ENCODE peak calls at places on chromosome 14, in ten cellular contexts. One of them, this sample, is unnamed.

GRCh38 chr14:35879141-35879648 is 53.1 kb downstream of the BRMS1L start:
- DNase-seq in NCI-H1105: no peak
- DNase-seq in stimulated activated CD4-positive, alpha-beta T cell treated with anti-CD3 and anti-CD28 coated beads, Interleukin-1b, Interleukin-23, amount 100 ng/mL, for 1 hour: no peak
- DNase-seq in fibroblast of lung: peak; percentile 46
- DNase-seq in effector CD4-positive, alpha-beta T cell: no peak
- DNase-seq in sigmoid colon: no peak
- DNase-seq in NCI-H774: no peak
- DNase-seq in NCI-H510A treated with DMSO at 0.1 percent for 48 hours: no peak
- DNase-seq in NCI-H2081: no peak
- DNase-seq in suprapubic skin: no peak
- DNase-seq in this sample: no peak

GRCh38 chr14:42163136-42163535 is 556.5 kb downstream of the LRFN5 start:
- DNase-seq in fibroblast of lung: no peak
- DNase-seq in NCI-H774: no peak
- DNase-seq in suprapubic skin: no peak
- DNase-seq in effector CD4-positive, alpha-beta T cell: no peak
- DNase-seq in NCI-H510A treated with DMSO at 0.1 percent for 48 hours: peak; percentile 63
- DNase-seq in stimulated activated CD4-positive, alpha-beta T cell treated with anti-CD3 and anti-CD28 coated beads, Interleukin-1b, Interleukin-23, amount 100 ng/mL, for 1 hour: no peak
- DNase-seq in NCI-H1105: peak; percentile 78
- DNase-seq in NCI-H2081: no peak
- DNase-seq in sigmoid colon: no peak
- DNase-seq in this sample: no peak

GRCh38 chr14:70804556-70805162 is 4.7 kb downstream of the MAP3K9 start:
- DNase-seq in fibroblast of lung: no peak
- DNase-seq in NCI-H1105: no peak
- DNase-seq in suprapubic skin: no peak
- DNase-seq in sigmoid colon: no peak
- DNase-seq in NCI-H510A treated with DMSO at 0.1 percent for 48 hours: no peak
- DNase-seq in effector CD4-positive, alpha-beta T cell: no peak
- DNase-seq in NCI-H774: no peak
- DNase-seq in NCI-H2081: no peak
- DNase-seq in stimulated activated CD4-positive, alpha-beta T cell treated with anti-CD3 and anti-CD28 coated beads, Interleukin-1b, Interleukin-23, amount 100 ng/mL, for 1 hour: no peak
- DNase-seq in this sample: no peak

GRCh38 chr14:30874999-30875787 is 834 bp downstream of the COCH start:
- DNase-seq in stimulated activated CD4-positive, alpha-beta T cell treated with anti-CD3 and anti-CD28 coated beads, Interleukin-1b, Interleukin-23, amount 100 ng/mL, for 1 hour: no peak
- DNase-seq in effector CD4-positive, alpha-beta T cell: no peak
- DNase-seq in sigmoid colon: no peak
- DNase-seq in NCI-H1105: peak; percentile 43
- DNase-seq in suprapubic skin: no peak
- DNase-seq in NCI-H510A treated with DMSO at 0.1 percent for 48 hours: peak; percentile 47
- DNase-seq in fibroblast of lung: no peak
- DNase-seq in NCI-H774: no peak
- DNase-seq in NCI-H2081: peak; percentile 37
- DNase-seq in this sample: no peak

GRCh38 chr14:101125719-101126375 is 222.3 kb upstream of the RTL1 start:
- DNase-seq in NCI-H1105: no peak
- DNase-seq in effector CD4-positive, alpha-beta T cell: no peak
- DNase-seq in fibroblast of lung: no peak
- DNase-seq in NCI-H774: no peak
- DNase-seq in NCI-H510A treated with DMSO at 0.1 percent for 48 hours: no peak
- DNase-seq in sigmoid colon: peak; percentile 55
- DNase-seq in NCI-H2081: no peak
- DNase-seq in stimulated activated CD4-positive, alpha-beta T cell treated with anti-CD3 and anti-CD28 coated beads, Interleukin-1b, Interleukin-23, amount 100 ng/mL, for 1 hour: no peak
- DNase-seq in suprapubic skin: peak; percentile 60
- DNase-seq in this sample: no peak

GRCh38 chr14:59126714-59127436 is 61.6 kb upstream of the DAAM1 start:
- DNase-seq in effector CD4-positive, alpha-beta T cell: peak; percentile 20
- DNase-seq in sigmoid colon: no peak
- DNase-seq in stimulated activated CD4-positive, alpha-beta T cell treated with anti-CD3 and anti-CD28 coated beads, Interleukin-1b, Interleukin-23, amount 100 ng/mL, for 1 hour: no peak
- DNase-seq in NCI-H510A treated with DMSO at 0.1 percent for 48 hours: peak; percentile 90
- DNase-seq in suprapubic skin: no peak
- DNase-seq in NCI-H1105: peak; percentile 43
- DNase-seq in NCI-H774: peak; percentile 16
- DNase-seq in NCI-H2081: peak; percentile 45
- DNase-seq in fibroblast of lung: peak; percentile 51
- DNase-seq in this sample: no peak

GRCh38 chr14:67108230-67108629 is 81.0 kb upstream of the GARIN2 start:
- DNase-seq in sigmoid colon: no peak
- DNase-seq in NCI-H1105: no peak
- DNase-seq in NCI-H774: no peak
- DNase-seq in effector CD4-positive, alpha-beta T cell: no peak
- DNase-seq in NCI-H2081: no peak
- DNase-seq in fibroblast of lung: no peak
- DNase-seq in NCI-H510A treated with DMSO at 0.1 percent for 48 hours: no peak
- DNase-seq in suprapubic skin: no peak
- DNase-seq in stimulated activated CD4-positive, alpha-beta T cell treated with anti-CD3 and anti-CD28 coated beads, Interleukin-1b, Interleukin-23, amount 100 ng/mL, for 1 hour: no peak
- DNase-seq in this sample: no peak

GRCh38 chr14:92692822-92693226 is 55.6 kb downstream of the LGMN start:
- DNase-seq in NCI-H774: peak; percentile 93
- DNase-seq in NCI-H1105: peak; percentile 98
- DNase-seq in effector CD4-positive, alpha-beta T cell: no peak
- DNase-seq in fibroblast of lung: peak; percentile 47
- DNase-seq in NCI-H510A treated with DMSO at 0.1 percent for 48 hours: peak; percentile 94
- DNase-seq in stimulated activated CD4-positive, alpha-beta T cell treated with anti-CD3 and anti-CD28 coated beads, Interleukin-1b, Interleukin-23, amount 100 ng/mL, for 1 hour: no peak
- DNase-seq in suprapubic skin: no peak
- DNase-seq in NCI-H2081: peak; percentile 99
- DNase-seq in sigmoid colon: peak; percentile 89
- DNase-seq in this sample: no peak

GRCh38 chr14:35116242-35116641 is 5.5 kb downstream of the PPP2R3C start:
- DNase-seq in NCI-H2081: no peak
- DNase-seq in NCI-H510A treated with DMSO at 0.1 percent for 48 hours: no peak
- DNase-seq in NCI-H1105: no peak
- DNase-seq in sigmoid colon: no peak
- DNase-seq in fibroblast of lung: no peak
- DNase-seq in effector CD4-positive, alpha-beta T cell: no peak
- DNase-seq in NCI-H774: no peak
- DNase-seq in stimulated activated CD4-positive, alpha-beta T cell treated with anti-CD3 and anti-CD28 coated beads, Interleukin-1b, Interleukin-23, amount 100 ng/mL, for 1 hour: no peak
- DNase-seq in suprapubic skin: no peak
- DNase-seq in this sample: no peak

This sample was measured in activated naive CD8-positive, alpha-beta T cell treated with anti-CD3 and anti-CD28 coated beads, Interleukin-2, amount 50 U/mL, for 16 hours.